ENCODE peak calls at places on chromosomes 11 and 22, in ten cellular contexts. R is coronary artery, F is NCI-H1092 treated with DMSO at 0.1 percent for 48 hours, Y is neural progenitor cell, N is T-helper 9 cell, P is HS-5, S is ELF-1, L is right lobe of liver, M is PC-3, G is adrenal gland. W is an unnamed sample.

GRCh38 chr11:36373040-36374010 is 77.2 kb downstream of the PRR5L start:
- DNase-seq in R (no peak), F (no peak), Y (no peak), N (no peak), P (no peak), S (no peak), L (no peak), M (no peak), G (no peak), W (no peak)

GRCh38 chr22:49825944-49826602 is 1.6 kb downstream of the BRD1 start:
- DNase-seq in R (no peak), F (no peak), Y (no peak), N (peak), P (peak), S (no peak), L (no peak), M (peak), G (no peak), W (no peak)

GRCh38 chr22:28395920-28396447 is 283.7 kb downstream of the TTC28 start:
- DNase-seq in R (no peak), F (no peak), Y (no peak), N (no peak), P (peak), S (no peak), L (no peak), M (peak), G (no peak), W (no peak)

GRCh38 chr11:74011360-74012071 is 2.6 kb upstream of the UCP3 start:
- DNase-seq in R (peak), F (no peak), Y (no peak), N (peak), P (no peak), S (no peak), L (no peak), M (no peak), G (no peak), W (peak)

GRCh38 chr22:38176170-38176741 is 5.4 kb downstream of the PLA2G6 start:
- DNase-seq in R (peak), F (no peak), Y (no peak), N (peak), P (no peak), S (no peak), L (peak), M (no peak), G (peak), W (peak)

GRCh38 chr22:39524753-39525657 is 4.6 kb downstream of the ATF4 start:
- DNase-seq in R (no peak), F (no peak), Y (no peak), N (no peak), P (no peak), S (peak), L (peak), M (no peak), G (no peak), W (no peak)

GRCh38 chr11:86916330-86916729 is 38.9 kb downstream of the FZD4 start:
- DNase-seq in R (no peak), F (no peak), Y (no peak), N (no peak), P (peak), S (no peak), L (no peak), M (peak), G (no peak), W (peak)

GRCh38 chr22:31969789-31970489 is 25.6 kb downstream of the YWHAH start:
- DNase-seq in R (no peak), F (peak), Y (peak), N (peak), P (peak), S (peak), L (peak), M (peak), G (peak), W (no peak)

GRCh38 chr11:102914238-102915043 is 39.7 kb upstream of the MMP12 start:
- DNase-seq in R (no peak), F (no peak), Y (peak), N (no peak), P (peak), S (peak), L (no peak), M (peak), G (peak), W (no peak)

GRCh38 chr11:76212086-76213035 is 6.1 kb upstream of the WNT11 start:
- DNase-seq in R (no peak), F (peak), Y (no peak), N (no peak), P (no peak), S (no peak), L (no peak), M (no peak), G (no peak), W (no peak)

GRCh38 chr22:46068908-46069481 is 81.3 kb upstream of the PPARA start:
- DNase-seq in R (peak), F (no peak), Y (no peak), N (no peak), P (no peak), S (no peak), L (peak), M (peak), G (peak), W (peak)

GRCh38 chr11:78715639-78716311 is 141.1 kb upstream of the NARS2 start:
- DNase-seq in R (no peak), F (peak), Y (peak), N (no peak), P (peak), S (peak), L (peak), M (peak), G (peak), W (no peak)

GRCh38 chr22:20015971-20016733 is 471 bp downstream of the ARVCF start:
- DNase-seq in R (no peak), F (no peak), Y (peak), N (peak), P (no peak), S (no peak), L (peak), M (peak), G (no peak), W (no peak)

GRCh38 chr11:35180311-35181233 is 41.6 kb downstream of the CD44 start:
- DNase-seq in R (no peak), F (no peak), Y (peak), N (no peak), P (no peak), S (peak), L (no peak), M (no peak), G (no peak), W (peak)

GRCh38 chr11:66432597-66432996 is 6.1 kb downstream of the MRPL11 start:
- DNase-seq in R (no peak), F (no peak), Y (no peak), N (no peak), P (no peak), S (no peak), L (no peak), M (no peak), G (no peak), W (no peak)

GRCh38 chr22:27745809-27746208 is 55.7 kb downstream of the MN1 start:
- DNase-seq in R (no peak), F (no peak), Y (no peak), N (no peak), P (no peak), S (no peak), L (no peak), M (no peak), G (no peak), W (no peak)

GRCh38 chr11:44950036-44950624 is 553 bp downstream of the TP53I11 start:
- DNase-seq in R (no peak), F (peak), Y (peak), N (peak), P (no peak), S (no peak), L (no peak), M (no peak), G (peak), W (no peak)

GRCh38 chr22:50102946-50103345 is 13.1 kb downstream of the MOV10L1 start:
- DNase-seq in R (no peak), F (no peak), Y (no peak), N (no peak), P (no peak), S (peak), L (no peak), M (peak), G (no peak), W (no peak)

GRCh38 chr22:32661296-32661695 is 140.2 kb upstream of the TIMP3 start:
- DNase-seq in R (no peak), F (no peak), Y (no peak), N (no peak), P (peak), S (peak), L (no peak), M (no peak), G (peak), W (peak)

GRCh38 chr11:65861533-65862183 is 1.4 kb downstream of the MUS81 start:
- DNase-seq in R (no peak), F (no peak), Y (peak), N (no peak), P (no peak), S (no peak), L (peak), M (no peak), G (peak), W (no peak)

GRCh38 chr11:28596816-28597215 is 488.6 kb downstream of the METTL15 start:
- DNase-seq in R (no peak), F (no peak), Y (no peak), N (no peak), P (no peak), S (no peak), L (no peak), M (no peak), G (no peak), W (no peak)

GRCh38 chr22:31271026-31271425 is 21.3 kb downstream of the PIK3IP1 start:
- DNase-seq in R (no peak), F (no peak), Y (no peak), N (no peak), P (no peak), S (peak), L (no peak), M (no peak), G (no peak), W (no peak)

GRCh38 chr11:46378811-46379482 is 2.5 kb upstream of the MDK start:
- DNase-seq in R (no peak), F (no peak), Y (no peak), N (no peak), P (no peak), S (peak), L (no peak), M (no peak), G (no peak), W (no peak)

GRCh38 chr11:824292-824880 is 3.3 kb upstream of the CRACR2B start:
- DNase-seq in R (no peak), F (peak), Y (no peak), N (no peak), P (no peak), S (peak), L (no peak), M (no peak), G (no peak), W (no peak)

GRCh38 chr11:2375964-2376551 is 1.1 kb upstream of the CD81 start:
- DNase-seq in R (no peak), F (no peak), Y (no peak), N (no peak), P (no peak), S (no peak), L (peak), M (no peak), G (no peak), W (no peak)

GRCh38 chr11:61701298-61701993 is 21.3 kb downstream of the DAGLA start:
- DNase-seq in R (no peak), F (peak), Y (peak), N (no peak), P (no peak), S (peak), L (no peak), M (peak), G (no peak), W (no peak)

GRCh38 chr11:64531906-64532312 is 59.1 kb upstream of the SLC22A12 start:
- DNase-seq in R (no peak), F (no peak), Y (no peak), N (no peak), P (no peak), S (peak), L (no peak), M (no peak), G (no peak), W (no peak)

GRCh38 chr11:70643642-70644041 is 245.3 kb downstream of the CTTN start:
- DNase-seq in R (no peak), F (no peak), Y (no peak), N (no peak), P (no peak), S (no peak), L (no peak), M (no peak), G (no peak), W (no peak)

GRCh38 chr22:42719656-42720262 is 911 bp downstream of the A4GALT start:
- DNase-seq in R (no peak), F (no peak), Y (peak), N (no peak), P (no peak), S (peak), L (no peak), M (no peak), G (no peak), W (no peak)

W was measured in GM04503.